ENCODE peak calls at places on chromosomes 16 and 17, in eight cellular contexts. C is spleen, A is PC-3, K is heart right ventricle, T is testis, D is thoracic aorta, G is sigmoid colon, O is esophagus muscularis mucosa. I is an unnamed sample. For H3K4me1 and H3K27me3, the result is how much of the 10 kb centered on the place peaks cover.

GRCh38 chr17:78409191-78409621 is 30.8 kb downstream of the PGS1 start:
- DNase-seq in C (no peak), A (peak), K (no peak), T (no peak), D (no peak), G (no peak), O (no peak), I (no peak)

GRCh38 chr17:34570491-34570890 is 8.9 kb upstream of the TMEM132E start:
- DNase-seq in C (no peak), A (no peak), K (no peak), T (no peak), D (no peak), G (no peak), O (no peak), I (no peak)

GRCh38 chr16:19284207-19284606 is 1.3 kb upstream of the CLEC19A start:
- DNase-seq in C (no peak), A (peak), K (no peak), T (no peak), D (no peak), G (no peak), O (no peak), I (no peak)

GRCh38 chr16:30659507-30660423 is 1.5 kb downstream of the FBRS start:
- DNase-seq in C (peak), A (no peak), K (no peak), T (no peak), D (no peak), G (peak), O (no peak), I (no peak)

GRCh38 chr17:71959129-71959528 is 161.7 kb upstream of the SOX9 start:
- DNase-seq in C (no peak), A (peak), K (no peak), T (no peak), D (no peak), G (no peak), O (no peak), I (no peak)

GRCh38 chr17:34382586-34383224 is 19.7 kb upstream of the CCL1 start:
- DNase-seq in C (peak), A (no peak), K (no peak), T (no peak), D (no peak), G (no peak), O (no peak), I (no peak)

GRCh38 chr17:37610971-37611370 is 1.8 kb upstream of the SYNRG start:
- DNase-seq in C (no peak), A (no peak), K (no peak), T (no peak), D (no peak), G (no peak), O (no peak), I (no peak)

GRCh38 chr16:27826893-27827289 is 236.6 kb downstream of the GSG1L start:
- DNase-seq in C (no peak), A (no peak), K (no peak), T (no peak), D (no peak), G (peak), O (no peak), I (no peak)

GRCh38 chr16:51012396-51012795 is 138.7 kb downstream of the SALL1 start:
- DNase-seq in C (no peak), A (no peak), K (no peak), T (no peak), D (no peak), G (no peak), O (no peak), I (no peak)

GRCh38 chr17:74807925-74808324 is 31.8 kb upstream of the NAT9 start:
- DNase-seq in C (no peak), A (no peak), K (no peak), T (no peak), D (no peak), G (no peak), O (no peak), I (no peak)

GRCh38 chr17:47719411-47720152 is 13.5 kb upstream of the TBX21 start:
- DNase-seq in C (no peak), A (peak), K (no peak), T (no peak), D (no peak), G (no peak), O (no peak), I (no peak)

GRCh38 chr17:65438708-65439294 is 122.6 kb downstream of the AXIN2 start:
- DNase-seq in C (no peak), A (peak), K (no peak), T (no peak), D (no peak), G (no peak), O (no peak), I (no peak)

GRCh38 chr16:46916980-46917379 is 32.8 kb downstream of the GPT2 start:
- DNase-seq in C (no peak), A (no peak), K (no peak), T (no peak), D (no peak), G (no peak), O (no peak), I (no peak)

GRCh38 chr16:27302126-27302525 is 11.6 kb upstream of the IL4R start:
- DNase-seq in C (no peak), A (no peak), K (no peak), T (no peak), D (no peak), G (no peak), O (no peak), I (no peak)

GRCh38 chr16:58464047-58464915 is 35.7 kb upstream of the NDRG4 start:
- DNase-seq in C (peak), A (peak), K (peak), T (no peak), D (no peak), G (no peak), O (no peak), I (no peak)

GRCh38 chr17:82876149-82876548 is 36.3 kb upstream of the ZNF750 start:
- DNase-seq in C (no peak), A (no peak), K (no peak), T (no peak), D (no peak), G (peak), O (no peak), I (no peak)

GRCh38 chr16:85377388-85378144 is 235.6 kb upstream of the GSE1 start:
- DNase-seq in C (no peak), A (no peak), K (no peak), T (no peak), D (no peak), G (no peak), O (no peak), I (no peak)

GRCh38 chr16:53949716-53950410 is 245.9 kb downstream of the FTO start:
- DNase-seq in C (no peak), A (no peak), K (no peak), T (no peak), D (no peak), G (no peak), O (no peak), I (no peak)

GRCh38 chr17:27452828-27453227 is 3.4 kb upstream of the KSR1 start:
- DNase-seq in C (no peak), A (no peak), K (no peak), T (no peak), D (no peak), G (no peak), O (no peak), I (no peak)

GRCh38 chr17:81984773-81985410 is 7.5 kb downstream of the ASPSCR1 start:
- DNase-seq in C (no peak), A (no peak), K (no peak), T (no peak), D (no peak), G (no peak), O (no peak), I (no peak)

GRCh38 chr17:79371984-79372383 is 238.9 kb downstream of the RBFOX3 start:
- DNase-seq in C (no peak), A (no peak), K (no peak), T (no peak), D (no peak), G (no peak), O (no peak), I (no peak)

GRCh38 chr17:83136931-83137330 is 57.5 kb downstream of the METRNL start:
- DNase-seq in C (peak), A (no peak), K (no peak), T (no peak), D (no peak), G (peak), O (no peak), I (no peak)

GRCh38 chr16:77496934-77497333 is 62.1 kb upstream of the ADAMTS18 start:
- DNase-seq in C (no peak), A (no peak), K (no peak), T (no peak), D (no peak), G (no peak), O (no peak), I (no peak)

GRCh38 chr17:9386401-9386800 is 189.2 kb downstream of the STX8 start:
- DNase-seq in C (no peak), A (no peak), K (no peak), T (no peak), D (no peak), G (no peak), O (no peak), I (no peak)

GRCh38 chr16:68085259-68086071 is at the start of gene NFATC3:
- DNase-seq in C (peak), A (peak), K (peak), T (peak), D (peak), G (peak), O (peak), I (peak)

GRCh38 chr17:78879679-78880186 is 23.3 kb downstream of the CEP295NL start:
- DNase-seq in C (peak), A (no peak), K (peak), T (peak), D (peak), G (peak), O (peak), I (no peak)

GRCh38 chr17:72456026-72456569 is 335.3 kb downstream of the SOX9 start:
- DNase-seq in C (peak), A (peak), K (no peak), T (no peak), D (no peak), G (no peak), O (no peak), I (no peak)

GRCh38 chr17:2192367-2193028 is 111.1 kb downstream of the SMG6 start:
- DNase-seq in C (peak), A (peak), K (no peak), T (no peak), D (no peak), G (no peak), O (no peak), I (no peak)

GRCh38 chr16:87924041-87924851 is 12.1 kb downstream of the CA5A start:
- DNase-seq in C (peak), A (no peak), K (no peak), T (no peak), D (no peak), G (no peak), O (no peak), I (no peak)

DNA sequence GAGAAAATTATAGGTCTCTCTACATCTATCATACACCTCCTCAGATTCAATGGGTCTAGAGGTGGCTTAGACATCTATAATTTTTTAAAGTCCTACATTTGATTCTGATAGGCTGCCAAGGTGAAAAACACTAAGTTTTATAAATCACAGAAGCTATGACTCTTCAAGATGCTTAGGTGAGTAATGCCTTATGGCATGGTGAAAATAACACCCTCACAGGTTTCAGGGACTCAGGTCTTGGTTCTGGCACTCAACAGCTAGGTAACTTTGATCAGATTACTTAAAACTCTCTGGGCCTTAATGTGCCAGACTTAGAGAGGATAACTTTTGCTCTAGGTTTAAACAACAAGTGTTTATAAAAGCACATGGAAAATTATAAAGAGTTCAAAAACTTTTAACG is 2.0 kb upstream of the COX10 start:
- DNase-seq in C (no peak), A (peak), K (no peak), T (no peak), D (no peak), G (no peak), O (no peak), I (no peak)
- TF ChIP-seq CTCF in C (no peak), A (no peak), K (no peak), T (no peak), D (no peak), G (no peak), O (no peak), I (no peak)

DNA sequence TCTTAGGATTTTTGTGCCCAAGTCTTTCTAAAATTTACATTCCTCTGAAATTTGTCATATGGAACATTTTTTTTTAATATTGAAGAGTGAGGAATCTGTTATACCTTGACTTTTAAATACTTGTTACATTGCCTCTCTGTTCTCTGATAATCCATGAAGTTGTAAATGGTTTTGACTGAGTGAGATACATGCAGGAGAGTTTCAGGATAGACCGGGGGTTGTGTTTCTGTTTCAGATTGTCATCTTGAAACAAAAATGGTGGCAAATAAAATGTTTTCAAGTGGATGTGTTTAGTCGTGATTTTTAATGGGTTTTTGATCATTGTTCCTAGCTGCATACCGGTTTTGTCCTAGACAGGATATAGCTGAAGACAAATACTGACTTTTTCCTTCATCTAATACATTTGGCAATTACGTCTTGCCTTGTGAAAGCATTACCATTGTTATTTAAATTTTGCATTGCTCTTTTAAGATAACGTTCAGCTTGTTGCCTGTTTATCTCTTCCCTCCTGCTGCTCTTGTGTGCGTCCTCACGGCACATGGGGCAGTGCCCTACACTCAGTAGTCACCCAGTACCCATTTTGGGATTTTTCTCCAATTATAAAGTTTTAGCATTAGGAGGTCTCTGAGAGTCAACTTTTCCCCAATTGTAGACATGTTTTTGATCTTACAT is 169.7 kb downstream of the MSI2 start:
- DNase-seq in C (no peak), A (no peak), K (no peak), T (no peak), D (no peak), G (no peak), O (no peak), I (no peak)
- H3K4me1 ChIP-seq in C (under half), A (under half), K (under half), T (under half), D (under half), G (under half), O (under half), I (under half)

GRCh38 chr17:39665642-39666221 is 583 bp downstream of the TCAP start:
- DNase-seq in C (peak), A (peak), K (no peak), T (no peak), D (no peak), G (no peak), O (no peak), I (no peak)

GRCh38 chr17:39667262-39668140 is 752 bp upstream of the PNMT start:
- DNase-seq in C (peak), A (no peak), K (no peak), T (peak), D (no peak), G (no peak), O (no peak), I (no peak)

GRCh38 chr17:39668141-39668924 is at the start of gene PNMT:
- DNase-seq in C (peak), A (peak), K (peak), T (peak), D (no peak), G (no peak), O (no peak), I (no peak)

GRCh38 chr17:39666231-39666600 is 1.1 kb downstream of the TCAP start:
- DNase-seq in C (no peak), A (no peak), K (no peak), T (no peak), D (no peak), G (no peak), O (no peak), I (no peak)

GRCh38 chr17:39666601-39667261 is 1.5 kb upstream of the PNMT start:
- DNase-seq in C (peak), A (no peak), K (peak), T (peak), D (peak), G (no peak), O (no peak), I (no peak)
- H3K27me3 ChIP-seq in C (half or more), A (under half), K (under half), T (under half), D (under half), G (half or more), O (under half), I (under half)

GRCh38 chr17:49793309-49793708 is 4.8 kb downstream of the KAT7 start:
- DNase-seq in C (no peak), A (no peak), K (no peak), T (no peak), D (no peak), G (no peak), O (no peak), I (no peak)

GRCh38 chr17:49787932-49788442 is 494 bp upstream of the KAT7 start:
- DNase-seq in C (no peak), A (no peak), K (no peak), T (no peak), D (no peak), G (no peak), O (no peak), I (no peak)

GRCh38 chr17:49784636-49785035 is 3.8 kb upstream of the KAT7 start:
- DNase-seq in C (no peak), A (peak), K (no peak), T (no peak), D (no peak), G (no peak), O (no peak), I (no peak)

GRCh38 chr17:49789278-49789578 is 747 bp downstream of the KAT7 start:
- DNase-seq in C (no peak), A (no peak), K (no peak), T (no peak), D (no peak), G (no peak), O (no peak), I (no peak)

DNA sequence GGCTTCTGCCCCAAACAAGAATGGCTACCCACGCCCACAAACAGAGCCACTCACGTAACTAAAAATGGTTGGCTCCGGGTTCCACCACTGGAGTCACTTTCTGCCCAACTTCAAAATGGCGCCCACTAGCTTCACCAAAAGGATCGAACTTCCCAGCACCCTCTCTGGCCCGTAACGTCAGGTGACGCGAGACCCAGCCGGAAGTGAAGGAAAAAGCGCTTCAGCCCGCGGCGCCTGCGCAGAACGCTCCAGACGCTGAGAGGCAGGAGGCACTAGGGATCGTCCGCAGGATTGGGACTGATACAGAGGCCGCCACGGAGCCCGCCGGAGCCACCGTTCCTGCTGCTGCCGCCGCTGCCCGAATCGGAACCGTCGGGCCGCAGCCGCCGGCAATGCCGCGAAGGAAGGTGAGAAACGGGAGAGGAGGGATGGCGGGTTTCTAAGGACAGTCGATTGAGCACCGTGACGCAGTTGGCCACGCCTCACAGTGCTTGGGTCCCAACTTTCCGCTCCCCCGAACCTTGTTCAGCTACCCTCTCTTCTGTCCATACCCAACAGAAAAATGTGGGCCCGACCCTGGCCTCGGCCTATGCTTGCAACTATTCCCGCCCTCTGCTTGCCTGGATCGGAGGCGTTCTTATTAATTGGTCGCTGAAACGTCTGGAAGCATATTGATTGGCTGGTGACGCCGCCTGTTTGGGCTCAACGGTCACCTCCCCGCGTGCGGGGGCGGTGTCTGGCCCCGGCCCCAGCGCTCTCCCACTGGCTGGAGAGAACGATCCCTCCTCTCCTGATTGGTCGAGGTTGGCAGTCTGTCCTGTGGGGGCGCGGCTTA is at the start of gene KAT7:
- DNase-seq in C (peak), A (peak), K (peak), T (peak), D (peak), G (peak), O (peak), I (peak)
- TF ChIP-seq CTCF in C (no peak), A (no peak), K (no peak), T (no peak), D (no peak), G (no peak), O (no peak), I (peak)

DNA sequence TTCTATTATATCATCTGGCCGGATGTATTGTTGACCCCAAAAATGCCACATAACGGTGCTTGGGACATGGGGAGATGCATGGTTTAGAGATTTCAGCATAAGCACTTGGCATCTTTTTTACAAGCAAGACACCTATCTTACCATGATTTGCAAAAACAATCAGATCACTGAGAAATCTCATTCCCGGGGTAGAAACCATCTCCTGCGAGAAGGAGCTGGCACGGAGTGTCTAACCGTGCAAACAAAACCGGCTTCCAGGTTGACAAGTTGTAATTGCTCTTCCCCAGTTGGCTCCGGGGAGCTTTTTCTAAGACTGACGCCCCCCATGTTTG is 1.0 kb downstream of the SLC16A6 start:
- DNase-seq in C (no peak), A (peak), K (no peak), T (no peak), D (no peak), G (no peak), O (no peak), I (no peak)
- H3K4me1 ChIP-seq in C (under half), A (under half), K (under half), T (under half), D (under half), G (under half), O (under half), I (under half)

I was measured in vagina.